ENCODE peak calls at places on chromosomes 7 and 10, in eight cellular contexts. One of them, this sample, is unnamed.

GRCh38 chr10:49831352-49832040 is 69.4 kb upstream of the OGDHL start:
- DNase-seq in glutamatergic neuron: peak
- DNase-seq in uterus: peak
- DNase-seq in astrocyte of the cerebellum: peak
- DNase-seq in AG04450: no peak
- DNase-seq in left ventricle myocardium inferior: no peak
- DNase-seq in astrocyte of the spinal cord: peak
- DNase-seq in neural crest cell: no peak
- DNase-seq in this sample: peak

GRCh38 chr7:66016131-66016461 is 34.1 kb upstream of the GUSB start:
- DNase-seq in glutamatergic neuron: no peak
- DNase-seq in uterus: no peak
- DNase-seq in astrocyte of the cerebellum: peak
- DNase-seq in AG04450: no peak
- DNase-seq in left ventricle myocardium inferior: no peak
- DNase-seq in astrocyte of the spinal cord: peak
- DNase-seq in neural crest cell: no peak
- DNase-seq in this sample: no peak

GRCh38 chr10:119655566-119656001 is 4.4 kb downstream of the BAG3 start:
- DNase-seq in glutamatergic neuron: no peak
- DNase-seq in uterus: peak
- DNase-seq in astrocyte of the cerebellum: no peak
- DNase-seq in AG04450: peak
- DNase-seq in left ventricle myocardium inferior: peak
- DNase-seq in astrocyte of the spinal cord: peak
- DNase-seq in neural crest cell: no peak
- DNase-seq in this sample: peak

GRCh38 chr7:150685219-150686029 is at the start of gene GIMAP2:
- DNase-seq in glutamatergic neuron: no peak
- DNase-seq in uterus: no peak
- DNase-seq in astrocyte of the cerebellum: no peak
- DNase-seq in AG04450: no peak
- DNase-seq in left ventricle myocardium inferior: no peak
- DNase-seq in astrocyte of the spinal cord: peak
- DNase-seq in neural crest cell: no peak
- DNase-seq in this sample: no peak

GRCh38 chr10:111072232-111072631 is 4.6 kb upstream of the ADRA2A start:
- DNase-seq in glutamatergic neuron: no peak
- DNase-seq in uterus: no peak
- DNase-seq in astrocyte of the cerebellum: no peak
- DNase-seq in AG04450: no peak
- DNase-seq in left ventricle myocardium inferior: no peak
- DNase-seq in astrocyte of the spinal cord: no peak
- DNase-seq in neural crest cell: no peak
- DNase-seq in this sample: peak

GRCh38 chr10:130382031-130382430 is 245.8 kb downstream of the GLRX3 start:
- DNase-seq in glutamatergic neuron: no peak
- DNase-seq in uterus: no peak
- DNase-seq in astrocyte of the cerebellum: no peak
- DNase-seq in AG04450: no peak
- DNase-seq in left ventricle myocardium inferior: no peak
- DNase-seq in astrocyte of the spinal cord: no peak
- DNase-seq in neural crest cell: no peak
- DNase-seq in this sample: no peak

GRCh38 chr7:76514926-76515325 is 4.6 kb downstream of the UPK3B start:
- DNase-seq in glutamatergic neuron: peak
- DNase-seq in uterus: no peak
- DNase-seq in astrocyte of the cerebellum: no peak
- DNase-seq in AG04450: no peak
- DNase-seq in left ventricle myocardium inferior: no peak
- DNase-seq in astrocyte of the spinal cord: no peak
- DNase-seq in neural crest cell: no peak
- DNase-seq in this sample: no peak

GRCh38 chr7:43876976-43877745 is 7.8 kb upstream of the MRPS24 start:
- DNase-seq in glutamatergic neuron: no peak
- DNase-seq in uterus: no peak
- DNase-seq in astrocyte of the cerebellum: no peak
- DNase-seq in AG04450: no peak
- DNase-seq in left ventricle myocardium inferior: no peak
- DNase-seq in astrocyte of the spinal cord: no peak
- DNase-seq in neural crest cell: no peak
- DNase-seq in this sample: no peak

GRCh38 chr10:49115796-49116508 is 630 bp upstream of the VSTM4 start:
- DNase-seq in glutamatergic neuron: no peak
- DNase-seq in uterus: no peak
- DNase-seq in astrocyte of the cerebellum: no peak
- DNase-seq in AG04450: no peak
- DNase-seq in left ventricle myocardium inferior: no peak
- DNase-seq in astrocyte of the spinal cord: no peak
- DNase-seq in neural crest cell: no peak
- DNase-seq in this sample: no peak

GRCh38 chr10:130924138-130924819 is 387.2 kb downstream of the TCERG1L start:
- DNase-seq in glutamatergic neuron: no peak
- DNase-seq in uterus: no peak
- DNase-seq in astrocyte of the cerebellum: no peak
- DNase-seq in AG04450: no peak
- DNase-seq in left ventricle myocardium inferior: no peak
- DNase-seq in astrocyte of the spinal cord: no peak
- DNase-seq in neural crest cell: peak
- DNase-seq in this sample: no peak

GRCh38 chr7:128737867-128738390 is 1.2 kb upstream of the CALU start:
- DNase-seq in glutamatergic neuron: no peak
- DNase-seq in uterus: peak
- DNase-seq in astrocyte of the cerebellum: no peak
- DNase-seq in AG04450: no peak
- DNase-seq in left ventricle myocardium inferior: no peak
- DNase-seq in astrocyte of the spinal cord: peak
- DNase-seq in neural crest cell: no peak
- DNase-seq in this sample: peak

GRCh38 chr7:44961844-44962482 is 16.9 kb downstream of the MYO1G start:
- DNase-seq in glutamatergic neuron: no peak
- DNase-seq in uterus: no peak
- DNase-seq in astrocyte of the cerebellum: no peak
- DNase-seq in AG04450: no peak
- DNase-seq in left ventricle myocardium inferior: no peak
- DNase-seq in astrocyte of the spinal cord: no peak
- DNase-seq in neural crest cell: no peak
- DNase-seq in this sample: no peak

GRCh38 chr7:127208351-127208750 is 44.4 kb downstream of the GRM8 start:
- DNase-seq in glutamatergic neuron: no peak
- DNase-seq in uterus: no peak
- DNase-seq in astrocyte of the cerebellum: no peak
- DNase-seq in AG04450: no peak
- DNase-seq in left ventricle myocardium inferior: no peak
- DNase-seq in astrocyte of the spinal cord: no peak
- DNase-seq in neural crest cell: no peak
- DNase-seq in this sample: no peak

GRCh38 chr7:91251877-91252276 is 12.4 kb upstream of the FZD1 start:
- DNase-seq in glutamatergic neuron: no peak
- DNase-seq in uterus: no peak
- DNase-seq in astrocyte of the cerebellum: no peak
- DNase-seq in AG04450: no peak
- DNase-seq in left ventricle myocardium inferior: no peak
- DNase-seq in astrocyte of the spinal cord: no peak
- DNase-seq in neural crest cell: no peak
- DNase-seq in this sample: no peak

DNA sequence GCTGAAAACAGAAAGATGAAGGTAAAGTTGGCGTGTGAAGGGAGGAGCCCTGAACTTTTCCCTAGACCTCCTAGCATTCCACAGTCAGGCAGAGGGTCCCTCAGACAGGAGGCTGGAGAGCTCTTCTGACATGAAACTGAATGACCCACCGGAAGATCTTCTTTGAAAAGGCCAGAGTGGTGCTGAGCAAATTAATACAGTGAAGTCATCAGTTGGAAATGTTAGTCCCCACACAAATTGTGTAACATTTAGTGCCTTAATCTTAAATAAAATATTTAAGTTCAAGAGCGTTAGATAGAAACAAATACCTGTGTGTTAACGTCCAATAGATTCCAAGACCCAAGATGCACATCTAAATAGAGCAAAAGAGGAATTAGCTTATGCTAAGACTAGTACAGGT is 49.0 kb upstream of the WNT16 start:
- DNase-seq in glutamatergic neuron: no peak
- DNase-seq in uterus: no peak
- DNase-seq in astrocyte of the cerebellum: no peak
- DNase-seq in AG04450: no peak
- DNase-seq in left ventricle myocardium inferior: no peak
- DNase-seq in astrocyte of the spinal cord: peak
- DNase-seq in neural crest cell: no peak
- DNase-seq in this sample: peak
- TF ChIP-seq CTCF in glutamatergic neuron: no peak
- TF ChIP-seq CTCF in uterus: no peak
- TF ChIP-seq CTCF in astrocyte of the cerebellum: no peak
- TF ChIP-seq CTCF in AG04450: no peak
- TF ChIP-seq CTCF in left ventricle myocardium inferior: no peak
- TF ChIP-seq CTCF in astrocyte of the spinal cord: no peak
- TF ChIP-seq CTCF in neural crest cell: no peak
- TF ChIP-seq CTCF in this sample: no peak

DNA sequence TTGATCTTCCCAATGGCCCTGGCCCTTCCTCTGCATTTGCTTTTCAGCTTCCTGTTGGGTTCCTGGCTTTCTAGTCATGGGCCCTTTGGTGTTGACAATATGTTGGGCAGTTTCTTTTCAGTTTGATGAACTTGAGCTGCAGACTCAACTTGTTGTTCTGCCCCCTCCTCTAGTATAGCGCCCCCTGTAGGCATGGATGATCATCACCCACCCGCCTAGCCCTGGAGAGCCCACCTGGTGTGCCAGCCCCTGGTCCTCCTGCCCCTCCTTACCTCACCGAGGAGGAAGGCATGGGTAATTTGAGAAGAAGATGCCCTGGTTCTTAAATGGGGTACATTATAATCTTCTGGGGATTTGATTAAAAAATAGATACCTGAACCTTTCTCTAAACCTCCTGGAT is 271.2 kb downstream of the SNX10 start:
- DNase-seq in glutamatergic neuron: no peak
- DNase-seq in uterus: no peak
- DNase-seq in astrocyte of the cerebellum: no peak
- DNase-seq in AG04450: no peak
- DNase-seq in left ventricle myocardium inferior: no peak
- DNase-seq in astrocyte of the spinal cord: no peak
- DNase-seq in neural crest cell: no peak
- DNase-seq in this sample: no peak
- TF ChIP-seq CTCF in glutamatergic neuron: peak
- TF ChIP-seq CTCF in uterus: no peak
- TF ChIP-seq CTCF in astrocyte of the cerebellum: no peak
- TF ChIP-seq CTCF in AG04450: no peak
- TF ChIP-seq CTCF in left ventricle myocardium inferior: no peak
- TF ChIP-seq CTCF in astrocyte of the spinal cord: no peak
- TF ChIP-seq CTCF in neural crest cell: peak
- TF ChIP-seq CTCF in this sample: no peak

DNA sequence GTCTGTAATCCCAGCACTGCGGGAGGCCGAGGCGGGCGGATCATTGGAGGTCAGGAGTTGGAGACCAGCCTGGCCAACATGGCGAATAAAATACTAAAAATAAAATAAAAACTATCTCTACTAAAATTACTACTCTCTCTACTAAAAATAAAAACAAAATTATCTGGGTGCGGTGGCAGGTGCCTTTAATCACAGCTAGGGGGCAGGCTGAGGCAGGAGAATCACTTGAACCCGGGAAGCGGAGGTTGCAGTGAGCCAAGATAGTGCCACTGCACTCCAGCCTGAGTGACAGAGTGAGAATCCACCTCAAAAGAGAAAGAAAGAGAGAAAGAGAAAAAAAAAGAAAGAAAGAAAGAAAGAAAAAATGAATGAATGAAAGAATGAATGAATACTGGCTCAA is 351.4 kb downstream of the ELMO1 start:
- DNase-seq in glutamatergic neuron: no peak
- DNase-seq in uterus: no peak
- DNase-seq in astrocyte of the cerebellum: no peak
- DNase-seq in AG04450: no peak
- DNase-seq in left ventricle myocardium inferior: no peak
- DNase-seq in astrocyte of the spinal cord: no peak
- DNase-seq in neural crest cell: no peak
- DNase-seq in this sample: no peak
- TF ChIP-seq CTCF in glutamatergic neuron: no peak
- TF ChIP-seq CTCF in uterus: no peak
- TF ChIP-seq CTCF in astrocyte of the cerebellum: no peak
- TF ChIP-seq CTCF in AG04450: no peak
- TF ChIP-seq CTCF in left ventricle myocardium inferior: no peak
- TF ChIP-seq CTCF in astrocyte of the spinal cord: no peak
- TF ChIP-seq CTCF in neural crest cell: no peak
- TF ChIP-seq CTCF in this sample: no peak

GRCh38 chr7:1889091-1889490 is 219.0 kb downstream of the ELFN1 start:
- DNase-seq in glutamatergic neuron: no peak
- DNase-seq in uterus: no peak
- DNase-seq in astrocyte of the cerebellum: no peak
- DNase-seq in AG04450: no peak
- DNase-seq in left ventricle myocardium inferior: no peak
- DNase-seq in astrocyte of the spinal cord: no peak
- DNase-seq in neural crest cell: no peak
- DNase-seq in this sample: no peak

GRCh38 chr7:1889556-1890181 is 219.6 kb downstream of the ELFN1 start:
- DNase-seq in glutamatergic neuron: peak
- DNase-seq in uterus: no peak
- DNase-seq in astrocyte of the cerebellum: peak
- DNase-seq in AG04450: peak
- DNase-seq in left ventricle myocardium inferior: no peak
- DNase-seq in astrocyte of the spinal cord: peak
- DNase-seq in neural crest cell: no peak
- DNase-seq in this sample: peak

GRCh38 chr7:1887251-1887650 is 217.2 kb downstream of the ELFN1 start:
- DNase-seq in glutamatergic neuron: no peak
- DNase-seq in uterus: no peak
- DNase-seq in astrocyte of the cerebellum: no peak
- DNase-seq in AG04450: no peak
- DNase-seq in left ventricle myocardium inferior: no peak
- DNase-seq in astrocyte of the spinal cord: no peak
- DNase-seq in neural crest cell: no peak
- DNase-seq in this sample: no peak

GRCh38 chr7:1886361-1887064 is 216.4 kb downstream of the ELFN1 start:
- DNase-seq in glutamatergic neuron: peak
- DNase-seq in uterus: no peak
- DNase-seq in astrocyte of the cerebellum: no peak
- DNase-seq in AG04450: no peak
- DNase-seq in left ventricle myocardium inferior: peak
- DNase-seq in astrocyte of the spinal cord: no peak
- DNase-seq in neural crest cell: no peak
- DNase-seq in this sample: no peak

DNA sequence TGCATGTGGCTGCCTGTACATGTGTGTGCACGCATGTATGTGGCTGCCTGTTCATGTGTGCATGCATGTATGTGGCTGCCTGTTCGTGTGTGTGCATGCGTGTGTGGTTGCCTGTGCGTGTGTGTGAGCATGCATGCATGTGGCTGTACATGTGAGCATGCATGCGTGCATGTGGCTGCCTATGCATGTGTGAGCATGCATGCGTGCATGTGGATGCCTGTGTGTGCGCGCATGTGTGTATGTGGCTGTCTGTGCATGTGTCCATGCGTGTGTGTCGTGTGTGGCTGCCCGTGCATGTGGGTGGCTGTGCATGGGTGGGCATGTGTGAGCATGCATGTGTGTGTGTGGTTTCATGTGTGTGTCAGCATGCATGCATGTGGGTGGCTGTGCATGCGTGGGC is 218.3 kb downstream of the ELFN1 start:
- DNase-seq in glutamatergic neuron: no peak
- DNase-seq in uterus: no peak
- DNase-seq in astrocyte of the cerebellum: no peak
- DNase-seq in AG04450: no peak
- DNase-seq in left ventricle myocardium inferior: no peak
- DNase-seq in astrocyte of the spinal cord: no peak
- DNase-seq in neural crest cell: no peak
- DNase-seq in this sample: no peak
- TF ChIP-seq CTCF in glutamatergic neuron: no peak
- TF ChIP-seq CTCF in uterus: no peak
- TF ChIP-seq CTCF in astrocyte of the cerebellum: no peak
- TF ChIP-seq CTCF in AG04450: no peak
- TF ChIP-seq CTCF in left ventricle myocardium inferior: no peak
- TF ChIP-seq CTCF in astrocyte of the spinal cord: no peak
- TF ChIP-seq CTCF in neural crest cell: no peak
- TF ChIP-seq CTCF in this sample: no peak

This sample was measured in fibroblast of lung.